ENCODE peak calls at places on chromosome 16, in four cellular contexts. Z is HCT116; C is neural progenitor cell; T is stimulated activated CD8-positive, alpha-beta memory T cell treated with anti-CD3 and anti-CD28 coated beads, Interleukin-7, amount 100 ng/mL, for 1 hour. D is an unnamed sample.

GRCh38 chr16:57403965-57404817 is at the start of gene CCL17:
- DNase-seq in Z (no peak), C (peak), T (no peak), D (no peak)

GRCh38 chr16:38941-39892 is 14.2 kb downstream of the POLR3K start:
- DNase-seq in Z (no peak), C (no peak), T (peak), D (no peak)

GRCh38 chr16:29790949-29791844 is 646 bp downstream of the KIF22 start:
- DNase-seq in Z (no peak), C (peak), T (no peak), D (no peak)

GRCh38 chr16:9033125-9033830 is 58.2 kb upstream of the HAPSTR1 start:
- DNase-seq in Z (peak), C (peak), T (no peak), D (no peak)

GRCh38 chr16:24999856-25000447 is 15.2 kb downstream of the ARHGAP17 start:
- DNase-seq in Z (no peak), C (no peak), T (no peak), D (no peak)

GRCh38 chr16:82629441-82630027 is 2.8 kb downstream of the CDH13 start:
- DNase-seq in Z (no peak), C (peak), T (no peak), D (no peak)

GRCh38 chr16:87186440-87186839 is 130.8 kb downstream of the C16orf95 start:
- DNase-seq in Z (no peak), C (peak), T (no peak), D (no peak)

GRCh38 chr16:66618588-66618987 is 14.1 kb downstream of the CMTM3 start:
- DNase-seq in Z (peak), C (no peak), T (no peak), D (peak)

GRCh38 chr16:12095275-12096161 is 119.0 kb downstream of the SNX29 start:
- DNase-seq in Z (peak), C (peak), T (peak), D (no peak)

GRCh38 chr16:31467151-31467550 is 4.8 kb upstream of the TGFB1I1 start:
- DNase-seq in Z (no peak), C (no peak), T (no peak), D (no peak)

GRCh38 chr16:73177896-73178295 is 130.0 kb upstream of the ZFHX3 start:
- DNase-seq in Z (no peak), C (no peak), T (no peak), D (no peak)

GRCh38 chr16:57304169-57305061 is 19.9 kb upstream of the PLLP start:
- DNase-seq in Z (no peak), C (no peak), T (no peak), D (peak)

GRCh38 chr16:84069540-84069939 is 26.9 kb upstream of the SLC38A8 start:
- DNase-seq in Z (no peak), C (no peak), T (no peak), D (no peak)

GRCh38 chr16:14205666-14206065 is 134.5 kb downstream of the MRTFB start:
- DNase-seq in Z (no peak), C (no peak), T (no peak), D (no peak)

GRCh38 chr16:56610017-56610608 is 1.7 kb downstream of the MT2A start:
- DNase-seq in Z (peak), C (no peak), T (peak), D (peak)

GRCh38 chr16:397736-398332 is 835 bp downstream of the NME4 start:
- DNase-seq in Z (peak), C (peak), T (no peak), D (no peak)

GRCh38 chr16:69217433-69217832 is 30.5 kb downstream of the SNTB2 start:
- DNase-seq in Z (no peak), C (no peak), T (no peak), D (peak)

GRCh38 chr16:2586901-2587480 is 49.2 kb downstream of the PDPK1 start:
- DNase-seq in Z (no peak), C (no peak), T (no peak), D (no peak)

D was measured in non-pigmented ciliary epithelial cell.